ENCODE peak calls at places on chromosome 10, in five cellular contexts. V is heart left ventricle, D is Peyer's patch, Y is iPS DF 6.9, L is EL. F is an unnamed sample.

GRCh38 chr10:42755028-42755451 is 27.6 kb upstream of the BMS1 start:
- DNase-seq in V (no peak), D (no peak), Y (no peak), L (no peak), F (no peak)

GRCh38 chr10:4033341-4033896 is 248.4 kb upstream of the KLF6 start:
- DNase-seq in V (no peak), D (no peak), Y (no peak), L (no peak), F (no peak)

GRCh38 chr10:48765039-48765438 is 80.4 kb downstream of the WDFY4 start:
- DNase-seq in V (no peak), D (no peak), Y (no peak), L (no peak), F (no peak)

GRCh38 chr10:23383637-23384036 is 39.0 kb upstream of the C10orf67 start:
- DNase-seq in V (no peak), D (no peak), Y (no peak), L (no peak), F (no peak)

GRCh38 chr10:73774637-73775036 is 7.2 kb upstream of the CHCHD1 start:
- DNase-seq in V (no peak), D (no peak), Y (no peak), L (peak; percentile 34), F (peak; percentile 85)

GRCh38 chr10:94133239-94133638 is 139.5 kb downstream of the PLCE1 start:
- DNase-seq in V (peak; percentile 77), D (no peak), Y (no peak), L (peak; percentile 60), F (no peak)

GRCh38 chr10:61406282-61406681 is 46.9 kb downstream of the TMEM26 start:
- DNase-seq in V (no peak), D (no peak), Y (no peak), L (no peak), F (no peak)

GRCh38 chr10:104277785-104278184 is 8.8 kb downstream of the GSTO2 start:
- DNase-seq in V (no peak), D (no peak), Y (no peak), L (no peak), F (no peak)

GRCh38 chr10:101120884-101121660 is 10.0 kb upstream of the TLX1 start:
- DNase-seq in V (no peak), D (peak; percentile 89), Y (no peak), L (no peak), F (no peak)

GRCh38 chr10:12782537-12782936 is 219.0 kb downstream of the CCDC3 start:
- DNase-seq in V (no peak), D (peak; percentile 78), Y (no peak), L (peak; percentile 26), F (peak; percentile 63)

GRCh38 chr10:127115086-127115485 is 81.3 kb downstream of the INSYN2A start:
- DNase-seq in V (no peak), D (no peak), Y (no peak), L (no peak), F (no peak)

GRCh38 chr10:122486396-122487080 is 25.2 kb downstream of the HTRA1 start:
- DNase-seq in V (no peak), D (no peak), Y (no peak), L (no peak), F (no peak)

GRCh38 chr10:71605263-71605962 is 114.2 kb downstream of the C10orf105 start:
- DNase-seq in V (no peak), D (no peak), Y (no peak), L (no peak), F (no peak)

F was measured in erythroblast.